ENCODE peak calls at places on chromosomes 12 and 14, in eight cellular contexts. G is right cardiac atrium; F is mammary epithelial cell; O is fibroblast of lung; D is AG04450; V is GM12878; T is IMR-90; Q is CD8-positive, alpha-beta T cell. R is an unnamed sample.
A peak's percentile ranks its signal among the peaks of the same experiment; 100 is the strongest.

GRCh38 chr12:78898416-78898815 is 33.8 kb downstream of the SYT1 start:
- DNase-seq in O (peak; percentile 78), V (no peak), D (no peak), Q (no peak), G (peak; percentile 22), F (no peak), T (no peak), R (no peak)

GRCh38 chr12:5052348-5052747 is 8.7 kb downstream of the KCNA5 start:
- DNase-seq in F (no peak), V (no peak), D (no peak), G (no peak), Q (no peak), O (no peak), T (no peak), R (no peak)

GRCh38 chr14:31029016-31029970 is 3.1 kb upstream of the STRN3 start:
- DNase-seq in G (no peak), F (no peak), D (no peak), T (no peak), V (no peak), Q (no peak), O (no peak), R (no peak)

GRCh38 chr12:115930336-115930735 is 347.2 kb downstream of the MED13L start:
- DNase-seq in O (no peak), Q (no peak), T (no peak), D (no peak), G (no peak), F (no peak), V (no peak), R (no peak)

GRCh38 chr12:92424338-92424737 is 278.5 kb upstream of the PLEKHG7 start:
- DNase-seq in Q (no peak), D (no peak), G (no peak), T (peak; percentile 67), O (peak; percentile 54), F (peak; percentile 9), V (no peak), R (no peak)

GRCh38 chr12:77648716-77649115 is 182.0 kb upstream of the NAV3 start:
- DNase-seq in D (no peak), O (peak; percentile 33), G (no peak), T (no peak), F (peak; percentile 18), Q (no peak), V (no peak), R (no peak)

GRCh38 chr14:57865450-57866198 is at the start of gene SLC35F4:
- DNase-seq in F (peak; percentile 13), O (peak; percentile 23), G (peak; percentile 24), T (no peak), Q (no peak), V (no peak), D (no peak), R (no peak)

GRCh38 chr14:57828713-57829112 is 37.2 kb downstream of the SLC35F4 start:
- DNase-seq in G (no peak), D (no peak), O (no peak), Q (no peak), T (no peak), V (no peak), F (no peak), R (no peak)

GRCh38 chr12:82225871-82226270 is 132.3 kb downstream of the CCDC59 start:
- DNase-seq in T (no peak), Q (no peak), G (no peak), F (no peak), V (no peak), D (no peak), O (peak; percentile 6), R (no peak)

GRCh38 chr12:115680967-115681366 is 596.5 kb downstream of the MED13L start:
- DNase-seq in T (no peak), V (no peak), G (no peak), F (no peak), D (no peak), Q (no peak), O (no peak), R (no peak)

GRCh38 chr12:62158416-62159360 is 101.5 kb upstream of the USP15 start:
- DNase-seq in G (no peak), F (no peak), O (no peak), T (no peak), Q (no peak), V (no peak), D (no peak), R (no peak)

GRCh38 chr12:14482886-14483285 is 84.8 kb downstream of the PLBD1 start:
- DNase-seq in O (no peak), G (no peak), F (peak; percentile 74), V (no peak), T (no peak), Q (no peak), D (no peak), R (no peak)

GRCh38 chr12:19222566-19222965 is 93.0 kb downstream of the PLEKHA5 start:
- DNase-seq in Q (no peak), O (no peak), T (no peak), F (no peak), V (no peak), D (no peak), G (no peak), R (no peak)

GRCh38 chr12:55112378-55112777 is 13.8 kb upstream of the OR9K2 start:
- DNase-seq in O (no peak), G (no peak), F (no peak), D (no peak), Q (no peak), V (no peak), T (no peak), R (no peak)

GRCh38 chr12:53735-54095 is 12.9 kb upstream of the IQSEC3 start:
- DNase-seq in O (no peak), T (no peak), F (no peak), V (no peak), D (no peak), G (no peak), Q (no peak), R (no peak)

GRCh38 chr14:90275820-90276219 is 19.5 kb downstream of the PSMC1 start:
- DNase-seq in G (no peak), D (no peak), T (no peak), V (no peak), O (peak; percentile 85), F (no peak), Q (no peak), R (no peak)

GRCh38 chr12:33370318-33370717 is 69.3 kb downstream of the SYT10 start:
- DNase-seq in Q (no peak), O (no peak), G (no peak), D (no peak), F (no peak), T (no peak), V (no peak), R (no peak)

GRCh38 chr12:95551305-95551704 is at the start of gene USP44:
- DNase-seq in T (no peak), G (no peak), Q (no peak), O (no peak), V (no peak), D (no peak), F (no peak), R (no peak)

GRCh38 chr12:85621041-85621440 is 215.2 kb downstream of the RASSF9 start:
- DNase-seq in D (no peak), V (no peak), O (no peak), T (no peak), G (no peak), Q (no peak), F (peak; percentile 38), R (no peak)

DNA sequence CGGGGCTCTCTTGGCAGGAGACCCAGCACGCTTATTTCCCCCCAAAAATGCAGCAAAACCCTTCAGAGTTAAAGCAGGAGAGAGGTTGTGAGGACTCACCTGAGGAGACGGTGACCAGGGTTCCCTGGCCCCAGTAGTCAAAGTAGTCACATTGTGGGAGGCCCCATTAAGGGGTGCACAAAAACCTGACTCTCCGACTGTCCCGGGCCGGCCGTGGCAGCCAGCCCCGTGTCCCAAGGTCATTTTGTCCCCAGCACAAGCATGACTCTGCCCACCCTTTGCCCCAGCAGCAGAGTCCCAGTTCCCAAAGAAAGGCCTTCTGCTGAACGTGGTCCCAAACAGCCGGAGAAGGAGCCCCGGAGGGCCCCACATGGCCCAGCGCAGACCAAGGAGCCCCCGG is 337.7 kb downstream of the TMEM121 start:
- DNase-seq in T (no peak), G (no peak), Q (no peak), F (no peak), D (no peak), O (no peak), V (no peak), R (peak; percentile 2)
- H3K9me3 ChIP-seq in T (peaks cover 62% of the 10 kb centered on the region), G (no peaks in the 10 kb centered on the region), Q (no peaks in the 10 kb centered on the region), F (peaks cover 46% of the 10 kb centered on the region), D (peaks cover 86% of the 10 kb centered on the region), O (no peaks in the 10 kb centered on the region), V (no peaks in the 10 kb centered on the region), R (no peaks in the 10 kb centered on the region)

DNA sequence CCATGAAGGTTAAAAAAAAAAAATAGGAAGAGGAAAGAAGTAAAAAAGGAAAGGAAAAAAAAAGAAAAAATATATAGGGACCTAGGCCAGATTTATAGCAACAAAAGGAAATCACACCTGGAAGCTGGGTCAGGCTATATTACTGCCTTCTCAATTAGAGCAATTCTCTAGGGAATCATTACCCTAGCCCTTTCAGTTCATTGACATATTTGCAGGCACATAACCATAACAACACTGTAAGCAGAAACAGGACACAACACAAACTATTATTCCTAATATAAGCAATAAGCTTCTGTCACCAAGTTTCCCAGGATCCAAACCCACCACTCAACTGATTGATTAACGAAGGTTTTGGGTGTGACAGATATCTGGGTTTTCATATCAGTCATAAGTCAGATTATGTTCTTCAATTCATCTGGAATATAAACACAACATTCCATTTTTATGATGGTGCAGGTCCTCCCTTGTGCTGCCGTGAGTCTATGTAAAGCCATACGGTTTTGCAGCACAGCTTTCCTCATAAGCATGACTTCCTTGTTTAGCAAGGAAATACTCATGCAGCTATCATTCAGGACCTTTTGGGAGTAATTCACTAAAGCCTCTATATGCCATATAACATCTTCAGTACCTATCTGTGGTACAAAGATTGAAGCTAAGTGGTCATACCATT is 4.2 kb downstream of the PCNX4 start:
- DNase-seq in Q (no peak), F (peak; percentile 40), T (peak; percentile 93), O (peak; percentile 84), D (peak; percentile 59), V (no peak), G (no peak), R (no peak)
- H3K9me3 ChIP-seq in Q (no peaks in the 10 kb centered on the region), F (no peaks in the 10 kb centered on the region), T (no peaks in the 10 kb centered on the region), O (no peaks in the 10 kb centered on the region), D (no peaks in the 10 kb centered on the region), V (no peaks in the 10 kb centered on the region), G (no peaks in the 10 kb centered on the region), R (no peaks in the 10 kb centered on the region)

DNA sequence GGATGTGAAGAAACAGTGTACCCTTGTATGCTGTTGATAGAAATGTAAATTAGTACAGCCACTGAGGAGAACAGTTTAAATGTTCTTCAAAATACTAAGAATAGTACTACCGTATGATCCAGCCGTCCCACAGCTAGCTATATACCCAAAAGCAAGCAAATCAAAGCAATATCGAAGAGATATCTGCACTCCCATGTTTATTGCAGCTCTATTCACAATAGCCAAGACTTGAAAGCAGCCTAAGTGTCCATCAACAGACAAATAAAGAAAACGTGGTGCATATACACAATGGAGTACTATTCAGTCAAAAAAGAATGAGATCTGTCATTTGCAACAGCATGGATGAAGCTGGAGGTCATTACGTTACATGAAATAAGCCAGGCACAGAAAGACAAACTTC is 88.5 kb upstream of the SLC38A4 start:
- DNase-seq in Q (no peak), T (no peak), V (no peak), G (no peak), F (no peak), O (no peak), D (no peak), R (no peak)
- H3K9me3 ChIP-seq in Q (no peaks in the 10 kb centered on the region), T (no peaks in the 10 kb centered on the region), V (no peaks in the 10 kb centered on the region), G (no peaks in the 10 kb centered on the region), F (peaks cover 3% of the 10 kb centered on the region), O (no peaks in the 10 kb centered on the region), D (peaks cover 2% of the 10 kb centered on the region), R (peaks cover 3% of the 10 kb centered on the region)

GRCh38 chr12:67155863-67156262 is 113.3 kb upstream of the CAND1 start:
- DNase-seq in V (no peak), D (no peak), Q (no peak), F (peak; percentile 77), G (no peak), T (peak; percentile 37), O (peak; percentile 43), R (no peak)

GRCh38 chr12:67161322-67161918 is 107.7 kb upstream of the CAND1 start:
- DNase-seq in T (peak; percentile 39), F (peak; percentile 38), O (peak; percentile 29), D (no peak), Q (peak; percentile 3), G (no peak), V (no peak), R (no peak)
- H3K9me3 ChIP-seq in T (no peaks in the 10 kb centered on the region), F (no peaks in the 10 kb centered on the region), O (no peaks in the 10 kb centered on the region), D (no peaks in the 10 kb centered on the region), Q (no peaks in the 10 kb centered on the region), G (no peaks in the 10 kb centered on the region), V (no peaks in the 10 kb centered on the region), R (no peaks in the 10 kb centered on the region)

R was measured in T-helper 17 cell.